ENCODE peak calls at places on chromosome 15, in six cellular contexts. C is OCI-LY7, L is EH, N is stomach, T is NCI-H2081, V is tibial artery. F is an unnamed sample.

GRCh38 chr15:59298255-59298856 is 74.3 kb downstream of the MYO1E start:
- DNase-seq in C (no peak), L (no peak), N (no peak), T (no peak), V (no peak), F (no peak)

GRCh38 chr15:48285329-48286214 is 45.7 kb upstream of the DUT start:
- DNase-seq in C (peak; percentile 76), L (peak; percentile 80), N (peak; percentile 57), T (peak; percentile 88), V (peak; percentile 69), F (no peak)

GRCh38 chr15:31366169-31366734 is 39.6 kb downstream of the KLF13 start:
- DNase-seq in C (no peak), L (peak; percentile 36), N (no peak), T (peak; percentile 22), V (peak; percentile 83), F (peak; percentile 64)

GRCh38 chr15:40080847-40081246 is 27.8 kb downstream of the BMF start:
- DNase-seq in C (no peak), L (peak; percentile 47), N (no peak), T (no peak), V (peak; percentile 13), F (no peak)

GRCh38 chr15:28996289-28996688 is 110.5 kb downstream of the APBA2 start:
- DNase-seq in C (no peak), L (no peak), N (no peak), T (no peak), V (no peak), F (no peak)

GRCh38 chr15:59166156-59166555 is 40.5 kb upstream of the LDHAL6B start:
- DNase-seq in C (no peak), L (no peak), N (no peak), T (no peak), V (no peak), F (no peak)

GRCh38 chr15:97904196-97904572 is 56.3 kb upstream of the ARRDC4 start:
- DNase-seq in C (peak; percentile 2), L (peak; percentile 84), N (peak; percentile 73), T (peak; percentile 82), V (peak; percentile 76), F (peak; percentile 22)

GRCh38 chr15:92392462-92392861 is 1.2 kb upstream of the ST8SIA2 start:
- DNase-seq in C (no peak), L (no peak), N (no peak), T (no peak), V (no peak), F (no peak)

GRCh38 chr15:34650177-34650576 is 66.7 kb upstream of the GOLGA8B start:
- DNase-seq in C (no peak), L (peak; percentile 42), N (no peak), T (no peak), V (no peak), F (no peak)

GRCh38 chr15:45469429-45469828 is 53.1 kb downstream of the SLC30A4 start:
- DNase-seq in C (no peak), L (no peak), N (no peak), T (no peak), V (no peak), F (no peak)

GRCh38 chr15:90890839-90891238 is 6.5 kb downstream of the FES start:
- DNase-seq in C (no peak), L (no peak), N (no peak), T (no peak), V (no peak), F (no peak)

GRCh38 chr15:58957101-58957973 is 23.9 kb upstream of the SLTM start:
- DNase-seq in C (peak; percentile 88), L (peak; percentile 71), N (peak; percentile 39), T (peak; percentile 76), V (no peak), F (no peak)

F was measured in gastrocnemius medialis.